ENCODE peak calls at places on chromosomes 6 and 20, in seven cellular contexts. P, D, I, U, Y, W and E are unnamed samples. For H3K4me1, the result is how much of the 10 kb centered on the place peaks cover.

GRCh38 chr6:12369781-12370262 is 79.7 kb downstream of the EDN1 start:
- DNase-seq in P (no peak), D (no peak), I (no peak), U (peak), Y (no peak), W (no peak), E (no peak)

GRCh38 chr6:53986165-53986720 is 125.0 kb upstream of the MLIP start:
- DNase-seq in P (no peak), D (no peak), I (peak), U (peak), Y (no peak), W (peak), E (no peak)

GRCh38 chr20:62088258-62089127 is 22.8 kb upstream of the TAF4 start:
- DNase-seq in P (no peak), D (no peak), I (no peak), U (peak), Y (no peak), W (no peak), E (no peak)

GRCh38 chr20:11140359-11140758 is 466.6 kb upstream of the JAG1 start:
- DNase-seq in P (no peak), D (no peak), I (no peak), U (no peak), Y (no peak), W (no peak), E (no peak)

GRCh38 chr6:78810146-78810545 is 57.2 kb upstream of the IRAK1BP1 start:
- DNase-seq in P (no peak), D (no peak), I (no peak), U (no peak), Y (no peak), W (peak), E (no peak)

GRCh38 chr6:80523531-80523970 is 417.1 kb downstream of the BCKDHB start:
- DNase-seq in P (no peak), D (peak), I (peak), U (no peak), Y (no peak), W (no peak), E (no peak)

GRCh38 chr6:42083530-42083929 is 33.2 kb downstream of the TAF8 start:
- DNase-seq in P (no peak), D (no peak), I (no peak), U (no peak), Y (no peak), W (no peak), E (no peak)

GRCh38 chr6:38982470-38982869 is 66.1 kb upstream of the GLP1R start:
- DNase-seq in P (no peak), D (no peak), I (no peak), U (no peak), Y (no peak), W (no peak), E (no peak)

GRCh38 chr6:29850011-29850553 is 22.5 kb downstream of the HLA-G start:
- DNase-seq in P (peak), D (no peak), I (peak), U (no peak), Y (peak), W (no peak), E (no peak)

GRCh38 chr20:2131366-2131765 is 29.7 kb downstream of the STK35 start:
- DNase-seq in P (peak), D (no peak), I (no peak), U (peak), Y (no peak), W (no peak), E (no peak)

GRCh38 chr20:2136275-2136674 is 34.6 kb downstream of the STK35 start:
- DNase-seq in P (no peak), D (no peak), I (no peak), U (no peak), Y (no peak), W (no peak), E (no peak)

GRCh38 chr20:2135018-2135417 is 33.4 kb downstream of the STK35 start:
- DNase-seq in P (no peak), D (no peak), I (no peak), U (no peak), Y (no peak), W (no peak), E (no peak)

GRCh38 chr20:2132461-2132901 is 30.9 kb downstream of the STK35 start:
- DNase-seq in P (no peak), D (no peak), I (no peak), U (peak), Y (no peak), W (peak), E (no peak)

GRCh38 chr20:2133318-2134183 is 31.9 kb downstream of the STK35 start:
- DNase-seq in P (no peak), D (peak), I (peak), U (peak), Y (no peak), W (no peak), E (no peak)
- H3K4me1 ChIP-seq in P (half or more), D (under half), I (half or more), U (under half), Y (under half), W (under half), E (under half)

GRCh38 chr6:3987072-3987471 is 91.9 kb downstream of the FAM217A start:
- DNase-seq in P (no peak), D (no peak), I (no peak), U (peak), Y (no peak), W (no peak), E (no peak)

GRCh38 chr6:3987576-3987975 is 91.4 kb downstream of the FAM217A start:
- DNase-seq in P (no peak), D (no peak), I (no peak), U (no peak), Y (no peak), W (no peak), E (no peak)

GRCh38 chr6:3986241-3986640 is 92.7 kb downstream of the FAM217A start:
- DNase-seq in P (no peak), D (no peak), I (no peak), U (no peak), Y (no peak), W (no peak), E (no peak)

GRCh38 chr6:3991941-3992340 is 87.0 kb downstream of the FAM217A start:
- DNase-seq in P (no peak), D (no peak), I (no peak), U (peak), Y (no peak), W (no peak), E (no peak)

DNA sequence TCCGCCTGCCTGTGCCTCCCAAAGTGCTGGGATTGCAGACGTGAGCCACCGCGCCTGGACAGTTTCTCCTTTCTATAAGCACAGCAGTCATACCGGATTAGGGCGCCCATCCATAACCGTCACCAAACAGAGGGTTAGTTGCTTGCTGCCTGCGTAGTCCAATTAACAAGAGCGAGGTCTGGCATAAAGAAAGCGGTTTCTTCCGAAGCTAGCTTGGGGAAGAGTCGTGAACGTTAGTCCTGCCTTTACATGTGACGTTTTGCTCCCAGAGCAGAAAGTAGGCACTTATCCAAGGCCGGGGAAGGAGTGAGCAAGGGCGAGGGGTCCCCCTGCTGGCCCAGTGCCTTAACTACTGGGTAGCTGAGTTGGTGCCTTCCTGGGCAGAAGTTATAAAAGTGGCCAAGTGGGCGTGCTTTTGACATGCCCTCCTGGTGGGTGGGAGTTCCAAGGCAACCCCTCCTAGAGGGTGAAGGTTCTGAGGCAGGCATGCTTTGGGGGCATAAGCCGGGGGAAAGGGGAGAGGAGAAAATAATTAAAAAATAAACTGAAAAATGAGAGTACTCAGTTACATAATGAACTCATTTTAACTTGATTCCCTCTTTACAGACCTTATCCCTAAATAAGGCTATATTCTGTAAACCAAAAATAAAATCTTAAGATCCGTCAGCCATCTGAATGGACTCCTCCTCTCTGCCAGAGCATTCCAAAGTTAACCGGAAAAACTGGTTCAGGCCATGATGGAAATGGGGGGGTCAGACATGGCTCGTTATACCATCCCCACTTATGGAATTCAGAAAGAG is 88.0 kb downstream of the FAM217A start:
- DNase-seq in P (peak), D (peak), I (peak), U (peak), Y (peak), W (peak), E (peak)
- H3K27ac ChIP-seq in P (peak), D (peak), I (peak), U (peak), Y (no peak), W (peak), E (no peak)

DNA sequence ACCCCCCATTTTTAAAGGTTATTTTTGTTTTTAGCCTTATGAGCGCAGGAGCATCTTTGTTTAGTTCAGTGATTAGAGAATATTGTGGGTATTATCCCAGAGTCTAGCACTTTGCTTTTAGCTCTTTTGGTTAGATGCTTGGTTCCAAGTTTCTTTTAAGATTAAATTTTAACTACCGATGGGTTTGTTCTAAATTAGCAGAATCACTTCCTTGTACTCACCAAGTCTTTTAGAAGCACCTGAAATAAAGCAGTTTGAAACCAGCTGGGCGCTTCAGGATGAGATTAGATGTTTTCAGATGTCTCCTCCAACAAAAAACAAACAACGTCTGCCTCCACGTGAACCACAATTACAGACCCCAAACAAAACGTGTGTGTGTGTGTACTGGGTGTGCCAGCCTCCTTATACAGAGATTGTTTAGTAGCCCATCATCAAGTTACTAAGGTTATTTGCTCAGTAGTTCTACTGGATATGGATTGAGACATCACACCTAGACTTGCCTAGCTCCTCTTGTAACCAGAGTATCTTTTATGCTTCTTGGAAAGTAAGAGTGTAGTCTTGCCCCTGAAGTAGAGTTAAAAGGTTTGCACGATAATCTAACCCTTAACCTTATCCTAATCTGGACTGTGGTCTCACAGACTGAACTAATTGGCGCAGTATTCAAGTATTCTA is 2.2 kb downstream of the DSTN start:
- DNase-seq in P (no peak), D (no peak), I (no peak), U (no peak), Y (no peak), W (no peak), E (no peak)
- H3K4me1 ChIP-seq in P (under half), D (under half), I (under half), U (under half), Y (under half), W (under half), E (under half)

DNA sequence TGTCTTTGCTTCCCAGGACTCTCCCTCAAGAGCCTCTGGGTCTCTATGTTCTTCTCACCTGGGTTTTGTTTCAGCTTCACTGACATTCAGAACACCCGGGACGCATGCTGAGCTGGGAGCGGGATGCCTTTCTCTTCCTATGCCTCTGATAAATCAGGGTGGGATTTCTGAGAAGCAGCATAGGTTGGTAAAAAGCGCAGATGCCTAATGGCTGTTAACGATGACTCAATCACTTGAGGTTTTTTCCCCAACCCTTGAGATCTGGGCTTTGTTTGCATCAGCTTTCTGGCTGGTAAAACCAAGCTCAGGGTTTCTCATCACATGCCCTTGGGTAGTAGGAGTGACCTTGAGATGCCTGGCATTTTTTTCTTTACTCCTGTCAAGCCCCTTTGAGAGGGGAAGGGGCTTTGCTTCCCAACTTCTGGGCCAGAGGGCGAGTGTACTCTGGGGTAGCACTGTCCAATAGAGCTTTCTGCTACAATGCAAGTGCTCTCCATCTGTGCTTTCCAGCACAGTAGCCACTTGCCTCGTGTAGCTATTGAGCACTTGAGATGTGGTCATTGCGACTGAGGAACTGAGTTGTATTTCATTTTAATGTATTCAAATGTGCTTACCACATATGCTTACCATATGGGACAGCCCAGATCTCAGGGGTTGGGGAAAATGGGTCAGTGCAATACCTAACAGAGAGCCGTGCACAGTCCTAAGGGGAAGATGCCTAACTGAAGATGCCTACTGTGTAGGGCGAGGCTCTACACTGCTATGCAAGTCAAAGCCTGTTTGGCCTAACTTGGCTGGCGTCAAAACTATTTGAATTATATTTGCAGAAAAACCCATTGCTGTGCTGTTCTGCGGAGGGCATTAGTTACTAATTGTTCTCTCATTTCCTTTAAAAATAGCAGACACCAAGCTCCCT is 69.1 kb downstream of the PPP1R14C start:
- DNase-seq in P (no peak), D (no peak), I (no peak), U (no peak), Y (no peak), W (no peak), E (no peak)
- H3K27ac ChIP-seq in P (no peak), D (no peak), I (no peak), U (no peak), Y (no peak), W (no peak), E (no peak)

DNA sequence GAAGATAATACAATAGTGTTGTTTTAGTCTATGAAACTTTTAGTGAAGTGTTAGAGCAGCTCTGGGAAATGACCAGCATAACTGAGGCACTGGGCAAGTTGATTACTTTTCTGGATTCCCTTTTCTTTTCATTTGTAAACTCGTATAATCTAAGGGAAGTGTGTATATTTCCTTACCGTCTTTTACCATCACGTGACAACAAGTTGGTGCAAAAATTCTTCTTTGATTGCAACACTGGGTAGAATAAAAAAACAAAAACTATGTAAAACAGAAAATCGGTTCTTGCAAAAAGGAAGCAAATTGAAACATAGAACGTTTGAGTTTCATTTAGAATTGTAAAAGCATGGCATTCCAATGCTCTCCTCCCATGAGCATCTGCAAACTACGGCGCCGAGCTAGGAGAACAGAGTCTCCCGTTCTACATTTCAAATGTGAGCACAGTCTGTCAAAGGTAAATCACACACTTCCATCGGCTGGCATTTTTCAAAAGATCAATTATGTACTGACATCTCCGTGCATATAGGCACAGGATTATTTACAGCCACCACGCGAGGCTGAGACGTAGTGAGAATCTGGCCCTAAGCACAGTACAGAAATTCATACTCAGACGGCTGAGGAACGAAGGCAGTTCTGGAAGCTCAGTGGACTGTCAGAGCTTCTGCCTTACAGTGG is 314.0 kb downstream of the BMP7 start:
- DNase-seq in P (no peak), D (no peak), I (no peak), U (no peak), Y (no peak), W (no peak), E (no peak)
- H3K4me1 ChIP-seq in P (under half), D (under half), I (under half), U (under half), Y (under half), W (under half), E (under half)

GRCh38 chr6:43944908-43945777 is 175.1 kb downstream of the VEGFA start:
- DNase-seq in P (no peak), D (no peak), I (no peak), U (peak), Y (no peak), W (no peak), E (no peak)

GRCh38 chr6:43942616-43943015 is 172.6 kb downstream of the VEGFA start:
- DNase-seq in P (peak), D (no peak), I (no peak), U (no peak), Y (no peak), W (no peak), E (no peak)

GRCh38 chr6:43943781-43944250 is 173.8 kb downstream of the VEGFA start:
- DNase-seq in P (peak), D (peak), I (no peak), U (no peak), Y (no peak), W (no peak), E (no peak)

GRCh38 chr6:43942011-43942442 is 172.0 kb downstream of the VEGFA start:
- DNase-seq in P (peak), D (peak), I (no peak), U (no peak), Y (no peak), W (no peak), E (no peak)

GRCh38 chr6:43943099-43943766 is 173.2 kb downstream of the VEGFA start:
- DNase-seq in P (peak), D (no peak), I (no peak), U (no peak), Y (no peak), W (no peak), E (no peak)
- H3K27ac ChIP-seq in P (no peak), D (no peak), I (no peak), U (no peak), Y (no peak), W (no peak), E (no peak)